ENCODE peak calls at places on chromosome 2, in nine cellular contexts. Q is stimulated activated naive CD8-positive, alpha-beta T cell treated with anti-CD3 and anti-CD28 coated beads, Interleukin-15, Interleukin-2, amounts not matched to agents 100 U/mL and 50 U/mL, for 24 hours; W is OCI-M1; G is hepatic stellate cell; H is GM20000; S is stimulated activated CD8-positive, alpha-beta memory T cell treated with anti-CD3 and anti-CD28 coated beads, Interleukin-4, amount 100 ng/mL, for 4 hours; C is cardiac fibroblast; U is GM12865; V is renal cortical epithelial cell. O is an unnamed sample.
A peak's percentile ranks its signal among the peaks of the same experiment; 100 is the strongest.

GRCh38 chr2:240166761-240167587 is 26.5 kb upstream of the OTOS start:
- DNase-seq in Q (no peak), W (no peak), G (no peak), H (no peak), S (no peak), C (no peak), U (no peak), V (no peak), O (no peak)

GRCh38 chr2:63856302-63856600 is 14.6 kb downstream of the UGP2 start:
- DNase-seq in Q (no peak), W (peak; percentile 67), G (no peak), H (no peak), S (no peak), C (no peak), U (no peak), V (no peak), O (no peak)

GRCh38 chr2:230218411-230218810 is 1.4 kb downstream of the SP110 start:
- DNase-seq in Q (no peak), W (peak; percentile 83), G (no peak), H (no peak), S (no peak), C (peak; percentile 2), U (peak; percentile 46), V (no peak), O (no peak)

GRCh38 chr2:127573771-127574170 is 38.3 kb downstream of the MYO7B start:
- DNase-seq in Q (no peak), W (no peak), G (no peak), H (no peak), S (no peak), C (no peak), U (no peak), V (no peak), O (no peak)

GRCh38 chr2:3498783-3499394 is 20.4 kb downstream of the ADI1 start:
- DNase-seq in Q (no peak), W (no peak), G (no peak), H (no peak), S (no peak), C (no peak), U (no peak), V (no peak), O (no peak)

GRCh38 chr2:159106105-159106504 is 137.7 kb downstream of the TANC1 start:
- DNase-seq in Q (no peak), W (no peak), G (peak; percentile 63), H (no peak), S (no peak), C (peak; percentile 84), U (no peak), V (no peak), O (no peak)

GRCh38 chr2:75340560-75340959 is 141.2 kb upstream of the TACR1 start:
- DNase-seq in Q (no peak), W (no peak), G (no peak), H (no peak), S (no peak), C (no peak), U (no peak), V (no peak), O (no peak)

GRCh38 chr2:71668326-71669057 is 215.1 kb downstream of the DYSF start:
- DNase-seq in Q (no peak), W (no peak), G (no peak), H (no peak), S (no peak), C (no peak), U (no peak), V (no peak), O (no peak)

GRCh38 chr2:75465317-75465998 is 95.3 kb downstream of the EVA1A start:
- DNase-seq in Q (no peak), W (no peak), G (peak; percentile 4), H (no peak), S (no peak), C (peak; percentile 60), U (peak; percentile 7), V (peak; percentile 53), O (no peak)

GRCh38 chr2:186991766-186992417 is 142.9 kb upstream of the ZSWIM2 start:
- DNase-seq in Q (no peak), W (peak; percentile 5), G (no peak), H (no peak), S (no peak), C (peak; percentile 18), U (no peak), V (peak; percentile 6), O (no peak)

GRCh38 chr2:100391735-100392515 is 25.5 kb downstream of the CHST10 start:
- DNase-seq in Q (no peak), W (no peak), G (no peak), H (no peak), S (no peak), C (no peak), U (no peak), V (no peak), O (no peak)

GRCh38 chr2:221610249-221610648 is 38.1 kb upstream of the EPHA4 start:
- DNase-seq in Q (no peak), W (no peak), G (no peak), H (no peak), S (no peak), C (no peak), U (no peak), V (no peak), O (no peak)

GRCh38 chr2:128291161-128291843 is 27.4 kb downstream of the HS6ST1 start:
- DNase-seq in Q (no peak), W (no peak), G (no peak), H (no peak), S (no peak), C (no peak), U (no peak), V (peak; percentile 12), O (no peak)

GRCh38 chr2:100655936-100656534 is 93.2 kb downstream of the PDCL3 start:
- DNase-seq in Q (no peak), W (no peak), G (no peak), H (no peak), S (no peak), C (no peak), U (no peak), V (peak; percentile 14), O (no peak)

GRCh38 chr2:231674587-231675334 is 33.6 kb upstream of the PTMA start:
- DNase-seq in Q (peak; percentile 84), W (peak; percentile 81), G (peak; percentile 71), H (peak; percentile 69), S (peak; percentile 35), C (peak; percentile 62), U (peak; percentile 89), V (peak; percentile 26), O (peak; percentile 78)

GRCh38 chr2:234964631-234965461 is 13.0 kb downstream of the SH3BP4 start:
- DNase-seq in Q (no peak), W (no peak), G (no peak), H (no peak), S (no peak), C (no peak), U (no peak), V (peak; percentile 40), O (no peak)

GRCh38 chr2:169895294-169895985 is 68.2 kb downstream of the UBR3 start:
- DNase-seq in Q (no peak), W (peak; percentile 15), G (no peak), H (no peak), S (no peak), C (peak; percentile 25), U (no peak), V (peak; percentile 51), O (no peak)

GRCh38 chr2:231933916-231934401 is 7.8 kb upstream of the NPPC start:
- DNase-seq in Q (no peak), W (no peak), G (no peak), H (peak; percentile 7), S (no peak), C (no peak), U (peak; percentile 32), V (no peak), O (no peak)

GRCh38 chr2:74658516-74658915 is 4.5 kb downstream of the SEMA4F start:
- DNase-seq in Q (no peak), W (no peak), G (peak; percentile 58), H (no peak), S (no peak), C (peak; percentile 40), U (no peak), V (no peak), O (no peak)